ENCODE peak calls at places on chromosomes 13 and 19, in eight cellular contexts. H is thoracic aorta, K is HCT116, D is upper lobe of right lung, E is fibroblast of lung, N is tibial nerve, I is left lung, Y is cardiac muscle cell. F is an unnamed sample.
A peak's percentile ranks its signal among the peaks of the same experiment; 100 is the strongest.

GRCh38 chr19:19067276-19068072 is 3.7 kb downstream of the SLC25A42 start:
- DNase-seq in E (no peak), N (no peak), H (no peak), D (no peak), Y (no peak), I (no peak), K (no peak), F (no peak)

GRCh38 chr13:20534038-20534608 is 8.5 kb upstream of the CRYL1 start:
- DNase-seq in E (no peak), I (no peak), Y (no peak), N (no peak), D (no peak), H (no peak), K (no peak), F (no peak)

GRCh38 chr19:55005684-55006488 is 32.2 kb downstream of the GP6 start:
- DNase-seq in I (no peak), K (peak; percentile 98), E (peak; percentile 77), D (no peak), N (peak; percentile 26), H (no peak), Y (peak; percentile 1), F (no peak)

GRCh38 chr19:16778796-16779411 is 50.3 kb upstream of the SIN3B start:
- DNase-seq in N (peak; percentile 41), E (peak; percentile 32), I (no peak), H (no peak), Y (peak; percentile 70), D (peak; percentile 72), K (peak; percentile 67), F (peak; percentile 37)

GRCh38 chr19:50646074-50646807 is 3.0 kb upstream of the C19orf81 start:
- DNase-seq in Y (peak; percentile 89), H (no peak), E (peak; percentile 25), D (no peak), I (no peak), N (no peak), K (peak; percentile 48), F (no peak)

GRCh38 chr19:18231775-18232174 is 5.5 kb upstream of the PDE4C start:
- DNase-seq in N (no peak), K (no peak), D (no peak), H (no peak), I (no peak), E (no peak), Y (peak; percentile 13), F (no peak)

GRCh38 chr13:73325351-73326214 is 266.8 kb downstream of the KLF5 start:
- DNase-seq in E (peak; percentile 49), D (no peak), Y (no peak), K (no peak), I (no peak), H (no peak), N (no peak), F (no peak)

GRCh38 chr19:2048104-2048958 is 2.7 kb downstream of the MKNK2 start:
- DNase-seq in K (no peak), Y (no peak), N (no peak), E (no peak), H (no peak), I (no peak), D (no peak), F (no peak)

GRCh38 chr19:16927883-16928282 is 39.1 kb downstream of the F2RL3 start:
- DNase-seq in E (no peak), N (no peak), D (no peak), Y (no peak), H (no peak), K (no peak), I (no peak), F (no peak)

GRCh38 chr19:1473424-1473851 is 5.6 kb downstream of the C19orf25 start:
- DNase-seq in N (no peak), H (no peak), I (peak; percentile 69), D (no peak), Y (no peak), E (no peak), K (no peak), F (no peak)

GRCh38 chr13:110376120-110376519 is 69.0 kb downstream of the COL4A2 start:
- DNase-seq in I (no peak), Y (no peak), E (peak; percentile 51), D (no peak), K (no peak), N (no peak), H (no peak), F (no peak)

GRCh38 chr13:33352023-33352422 is 66.5 kb upstream of the STARD13 start:
- DNase-seq in D (no peak), E (no peak), I (no peak), K (no peak), H (no peak), Y (no peak), N (no peak), F (no peak)

GRCh38 chr19:51097796-51098195 is 10.4 kb downstream of the CTU1 start:
- DNase-seq in D (no peak), I (no peak), K (no peak), Y (no peak), E (no peak), N (no peak), H (no peak), F (no peak)

GRCh38 chr13:64640002-64640401 is 2590.1 kb downstream of the PCDH9 start:
- DNase-seq in Y (no peak), I (no peak), D (no peak), K (no peak), N (no peak), H (no peak), E (no peak), F (no peak)

GRCh38 chr19:55526216-55527196 is 10.4 kb downstream of the SBK2 start:
- DNase-seq in Y (peak; percentile 86), E (peak; percentile 52), N (no peak), I (no peak), K (no peak), D (peak; percentile 87), H (no peak), F (peak; percentile 51)

GRCh38 chr19:15379996-15380647 is 535 bp upstream of the AKAP8 start:
- DNase-seq in N (no peak), I (no peak), D (no peak), E (peak; percentile 46), Y (peak; percentile 52), K (peak; percentile 23), H (no peak), F (peak; percentile 43)

GRCh38 chr13:37039908-37040307 is 19.6 kb downstream of the SUPT20H start:
- DNase-seq in E (no peak), H (no peak), I (no peak), Y (no peak), N (no peak), K (no peak), D (no peak), F (no peak)

GRCh38 chr13:37037231-37037630 is 22.3 kb downstream of the SUPT20H start:
- DNase-seq in I (no peak), H (no peak), K (no peak), Y (no peak), N (no peak), D (no peak), E (no peak), F (no peak)

GRCh38 chr13:37046062-37046461 is 13.4 kb downstream of the SUPT20H start:
- DNase-seq in H (no peak), N (no peak), I (no peak), E (no peak), D (no peak), Y (no peak), K (no peak), F (no peak)

DNA sequence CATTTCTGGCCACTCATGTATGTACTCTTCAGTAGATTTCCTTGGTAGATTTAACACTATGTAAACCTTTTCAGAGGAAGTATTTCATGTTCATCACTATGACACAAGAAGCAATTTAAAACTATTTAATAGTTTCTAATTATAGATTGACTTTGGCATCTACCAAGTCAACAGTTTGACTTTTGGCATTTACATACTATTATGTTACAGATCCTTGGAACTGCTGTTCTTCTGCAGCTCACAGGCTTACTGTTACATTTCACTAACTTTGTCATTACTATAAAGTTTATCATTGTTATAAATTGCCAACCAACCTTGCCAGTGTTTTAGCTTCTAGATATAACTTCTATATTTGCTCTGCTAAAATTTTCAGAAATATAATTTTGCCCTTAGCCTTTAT is 18.7 kb downstream of the SUPT20H start:
- DNase-seq in Y (no peak), H (no peak), K (no peak), D (no peak), N (no peak), E (no peak), I (no peak), F (no peak)
- H3K36me3 ChIP-seq in Y (peaks cover 64% of the 10 kb centered on the region), H (peaks cover 33% of the 10 kb centered on the region), K (peaks cover 46% of the 10 kb centered on the region), D (peaks cover 99% of the 10 kb centered on the region), N (peaks cover 79% of the 10 kb centered on the region), E (peaks cover 7% of the 10 kb centered on the region), I (peaks cover 97% of the 10 kb centered on the region), F (peaks cover 2% of the 10 kb centered on the region)

GRCh38 chr13:105338044-105338443 is 1197.4 kb downstream of the EFNB2 start:
- DNase-seq in H (no peak), D (no peak), Y (no peak), E (no peak), N (no peak), I (no peak), K (no peak), F (no peak)
- H3K4me3 ChIP-seq in H (no peak overlapping the region), D (no peak overlapping the region), Y (no peak overlapping the region), E (no peak overlapping the region), N (no peak overlapping the region), I (no peak overlapping the region), K (no peak overlapping the region), F (no peak overlapping the region)

DNA sequence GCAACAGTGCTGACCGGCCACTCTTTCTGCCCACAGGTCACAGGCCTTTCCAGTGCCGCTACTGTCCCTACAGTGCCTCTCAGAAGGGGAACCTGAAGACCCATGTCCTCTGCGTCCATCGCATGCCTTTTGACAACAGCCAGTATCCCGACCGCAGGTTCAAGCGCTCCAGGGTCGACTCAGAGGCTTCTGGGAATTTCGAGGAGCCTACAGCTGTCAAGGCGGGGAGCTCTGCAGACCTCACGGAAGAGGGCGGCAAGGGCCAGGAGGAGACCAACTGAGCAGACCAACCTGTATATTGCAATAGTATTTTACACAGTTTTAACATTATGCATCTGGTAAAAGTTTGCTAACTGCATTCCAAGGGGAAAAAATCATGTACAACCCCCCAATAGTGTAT is 338.5 kb downstream of the ZNF536 start:
- DNase-seq in K (no peak), Y (no peak), N (no peak), I (no peak), D (no peak), E (no peak), H (no peak), F (no peak)
- H3K27me3 ChIP-seq in K (no peaks in the 10 kb centered on the region), Y (peaks cover 3% of the 10 kb centered on the region), N (no peaks in the 10 kb centered on the region), I (peaks cover 33% of the 10 kb centered on the region), D (peaks cover 29% of the 10 kb centered on the region), E (no peaks in the 10 kb centered on the region), H (no peaks in the 10 kb centered on the region), F (no peaks in the 10 kb centered on the region)

GRCh38 chr19:47268028-47268427 is 6.7 kb upstream of the INAFM1 start:
- DNase-seq in I (no peak), N (no peak), H (no peak), D (no peak), Y (no peak), E (no peak), K (no peak), F (no peak)

GRCh38 chr19:47267350-47267759 is 7.3 kb upstream of the INAFM1 start:
- DNase-seq in K (no peak), Y (no peak), H (no peak), E (no peak), D (no peak), N (no peak), I (no peak), F (no peak)

GRCh38 chr19:47271949-47272348 is 2.7 kb upstream of the INAFM1 start:
- DNase-seq in I (no peak), E (no peak), Y (no peak), N (no peak), D (no peak), H (no peak), K (no peak), F (no peak)

GRCh38 chr19:47270408-47270807 is 4.3 kb upstream of the INAFM1 start:
- DNase-seq in H (no peak), D (peak; percentile 69), Y (no peak), N (no peak), I (no peak), K (no peak), E (no peak), F (no peak)

GRCh38 chr19:47269596-47269995 is 5.1 kb upstream of the INAFM1 start:
- DNase-seq in Y (no peak), I (no peak), N (no peak), K (no peak), E (no peak), D (no peak), H (no peak), F (no peak)
- H3K36me3 ChIP-seq in Y (peaks cover 10% of the 10 kb centered on the region), I (peaks cover 73% of the 10 kb centered on the region), N (peaks cover 74% of the 10 kb centered on the region), K (peaks cover 8% of the 10 kb centered on the region), E (peaks cover 14% of the 10 kb centered on the region), D (peaks cover 59% of the 10 kb centered on the region), H (peaks cover 52% of the 10 kb centered on the region), F (no peaks in the 10 kb centered on the region)